ENCODE peak calls at places on chromosome 3, in four cellular contexts. Z is mesendoderm; Q is activated naive CD4-positive, alpha-beta T cell; Y is activated CD8-positive, alpha-beta memory T cell treated with anti-CD3 and anti-CD28 coated beads, Interleukin-2, amount 50 U/mL, for 48 hours. U is an unnamed sample.

GRCh38 chr3:19487386-19487785 is 339.1 kb downstream of the KCNH8 start:
- DNase-seq in Q (no peak), Y (no peak), Z (no peak), U (no peak)

GRCh38 chr3:24180616-24181015 is 235.5 kb downstream of the NR1D2 start:
- DNase-seq in Z (no peak), Q (no peak), Y (no peak), U (no peak)

GRCh38 chr3:197791120-197792018 is at the start of gene LRCH3:
- DNase-seq in Y (peak; percentile 96), Z (peak; percentile 90), Q (peak; percentile 64), U (peak; percentile 73)

GRCh38 chr3:173894-174293 is 22.7 kb upstream of the CHL1 start:
- DNase-seq in Y (no peak), Q (no peak), Z (no peak), U (no peak)

GRCh38 chr3:195888311-195888761 is 20.0 kb downstream of the TNK2 start:
- DNase-seq in Z (no peak), Y (no peak), Q (no peak), U (no peak)

GRCh38 chr3:160427832-160428424 is 21.7 kb downstream of the TRIM59 start:
- DNase-seq in Y (no peak), Z (no peak), Q (no peak), U (no peak)

GRCh38 chr3:52313774-52314188 is 2.3 kb upstream of the DNAH1 start:
- DNase-seq in Y (no peak), Q (no peak), Z (no peak), U (no peak)

GRCh38 chr3:78846688-78847087 is 921.1 kb downstream of the ROBO1 start:
- DNase-seq in Y (no peak), Z (no peak), Q (no peak), U (no peak)

GRCh38 chr3:114627760-114628159 is 333.9 kb downstream of the TIGIT start:
- DNase-seq in Z (no peak), Q (no peak), Y (no peak), U (no peak)

U was measured in Caco-2.